ENCODE peak calls at places on chromosomes 1 and 21, in ten cellular contexts. O is lung, S is tibial nerve, A is foreskin fibroblast, B is transverse colon, U is uterus, T is Panc1, E is endothelial cell, D is ovary, I is cardiac fibroblast. G is an unnamed sample.

GRCh38 chr21:41233913-41234312 is 66.0 kb downstream of the BACE2 start:
- DNase-seq in D (no peak), I (no peak), S (no peak), O (no peak), B (no peak), A (no peak), U (no peak), E (no peak), T (no peak), G (no peak)

GRCh38 chr1:206925116-206925736 is 3.5 kb upstream of the FCMR start:
- DNase-seq in T (no peak), I (no peak), B (peak; percentile 81), S (no peak), E (no peak), D (no peak), O (peak; percentile 45), U (no peak), A (no peak), G (no peak)

GRCh38 chr1:62140666-62141065 is 54.0 kb upstream of the L1TD1 start:
- DNase-seq in D (no peak), I (no peak), O (no peak), A (no peak), E (no peak), U (no peak), B (no peak), S (no peak), T (no peak), G (no peak)

GRCh38 chr1:36133484-36133883 is 8.5 kb upstream of the COL8A2 start:
- DNase-seq in T (no peak), O (peak; percentile 50), S (no peak), A (peak; percentile 93), E (no peak), U (peak; percentile 83), I (peak; percentile 96), B (peak; percentile 92), D (peak; percentile 61), G (peak; percentile 70)

GRCh38 chr1:19289244-19289643 is 674 bp upstream of the AKR7A3 start:
- DNase-seq in A (no peak), T (no peak), B (no peak), E (no peak), S (no peak), D (no peak), I (no peak), O (no peak), U (no peak), G (no peak)

GRCh38 chr1:226764533-226764932 is 25.5 kb upstream of the ITPKB start:
- DNase-seq in B (no peak), O (no peak), T (no peak), A (no peak), U (no peak), D (no peak), S (no peak), I (no peak), E (no peak), G (no peak)

GRCh38 chr1:72115290-72115689 is 167.0 kb downstream of the NEGR1 start:
- DNase-seq in E (no peak), U (no peak), O (no peak), A (no peak), B (no peak), I (no peak), T (no peak), D (no peak), S (no peak), G (no peak)

GRCh38 chr1:116375165-116375883 is 2.3 kb downstream of the ATP1A1 start:
- DNase-seq in S (no peak), B (no peak), I (peak; percentile 47), D (no peak), A (no peak), E (no peak), T (no peak), O (no peak), U (no peak), G (no peak)

GRCh38 chr1:15345711-15346355 is 63.9 kb upstream of the EFHD2 start:
- DNase-seq in B (peak; percentile 67), D (no peak), T (no peak), S (peak; percentile 29), U (no peak), E (no peak), O (peak; percentile 59), A (no peak), I (no peak), G (no peak)

GRCh38 chr1:15958111-15958510 is 17.8 kb downstream of the ZBTB17 start:
- DNase-seq in B (no peak), E (no peak), A (no peak), S (peak; percentile 8), I (no peak), O (no peak), T (no peak), D (no peak), U (no peak), G (no peak)

GRCh38 chr1:201711101-201711597 is 117.8 kb upstream of the IPO9 start:
- DNase-seq in U (no peak), D (no peak), I (peak; percentile 38), A (no peak), E (no peak), B (no peak), S (no peak), O (no peak), T (no peak), G (no peak)

GRCh38 chr1:241817331-241817792 is 30.6 kb upstream of the EXO1 start:
- DNase-seq in U (no peak), B (no peak), E (no peak), S (no peak), O (no peak), D (no peak), T (no peak), A (peak; percentile 55), I (no peak), G (no peak)

GRCh38 chr1:115413621-115414020 is 75.6 kb upstream of the NGF start:
- DNase-seq in E (no peak), U (no peak), I (no peak), D (no peak), B (no peak), S (no peak), T (no peak), O (no peak), A (no peak), G (no peak)

GRCh38 chr1:90720137-90720636 is 3.1 kb upstream of the BARHL2 start:
- DNase-seq in I (no peak), E (no peak), U (no peak), T (no peak), O (no peak), D (no peak), A (no peak), S (no peak), B (no peak), G (no peak)

GRCh38 chr21:18725653-18726052 is 322.1 kb upstream of the TMPRSS15 start:
- DNase-seq in A (no peak), T (no peak), E (peak; percentile 15), B (no peak), I (no peak), D (no peak), O (no peak), U (no peak), S (no peak), G (no peak)
- TF ChIP-seq CTCF in A (no peak), T (no peak), E (peak; percentile 51), B (no peak), I (no peak), D (no peak), O (no peak), U (no peak), S (no peak), G (no peak)

GRCh38 chr1:40649592-40649930 is 15.9 kb downstream of the RIMS3 start:
- DNase-seq in U (no peak), O (no peak), T (no peak), I (no peak), B (no peak), E (no peak), D (no peak), A (no peak), S (no peak), G (no peak)

GRCh38 chr1:40651138-40651857 is 14.2 kb downstream of the RIMS3 start:
- DNase-seq in S (no peak), T (no peak), A (no peak), O (no peak), D (no peak), B (peak; percentile 75), U (no peak), I (no peak), E (no peak), G (no peak)

GRCh38 chr1:40652452-40652851 is 13.0 kb downstream of the RIMS3 start:
- DNase-seq in T (no peak), D (no peak), B (no peak), E (no peak), A (no peak), U (no peak), I (no peak), S (no peak), O (no peak), G (no peak)

GRCh38 chr1:40648928-40649591 is 16.4 kb downstream of the RIMS3 start:
- DNase-seq in O (no peak), I (no peak), T (no peak), S (no peak), U (no peak), B (no peak), A (no peak), D (no peak), E (no peak), G (no peak)

DNA sequence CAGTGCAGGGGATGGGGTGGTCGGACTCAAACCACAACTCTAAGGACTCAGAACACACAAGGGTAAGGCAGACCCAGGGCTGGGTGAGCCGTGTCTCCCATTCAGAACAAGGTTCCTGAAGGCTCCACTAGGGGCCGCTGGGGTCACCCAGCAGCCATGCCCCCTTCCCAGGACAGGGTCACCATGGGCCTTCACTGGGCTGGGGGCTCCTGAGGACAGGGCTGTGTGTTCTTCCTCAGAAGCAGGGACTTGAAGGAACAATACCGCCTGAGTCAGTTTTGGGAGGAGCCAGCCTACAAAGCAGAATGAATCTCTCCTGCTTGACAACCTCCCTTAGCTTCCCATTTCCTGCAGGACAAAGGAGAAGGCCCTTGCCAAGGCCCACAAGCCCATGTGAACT is 15.4 kb downstream of the RIMS3 start:
- DNase-seq in I (no peak), S (no peak), D (no peak), A (no peak), U (no peak), B (no peak), T (no peak), E (peak; percentile 51), O (no peak), G (no peak)
- TF ChIP-seq CTCF in I (peak; percentile 53), S (no peak), D (no peak), A (peak; percentile 19), U (no peak), B (no peak), T (peak; percentile 77), E (peak; percentile 31), O (no peak), G (no peak)

GRCh38 chr1:183648042-183648441 is 5.1 kb downstream of the APOBEC4 start:
- DNase-seq in T (no peak), D (no peak), S (no peak), B (no peak), E (no peak), I (no peak), O (no peak), U (no peak), A (no peak), G (no peak)
- TF ChIP-seq CTCF in T (no peak), D (no peak), S (no peak), B (no peak), E (no peak), I (no peak), O (no peak), U (no peak), A (no peak), G (no peak)

DNA sequence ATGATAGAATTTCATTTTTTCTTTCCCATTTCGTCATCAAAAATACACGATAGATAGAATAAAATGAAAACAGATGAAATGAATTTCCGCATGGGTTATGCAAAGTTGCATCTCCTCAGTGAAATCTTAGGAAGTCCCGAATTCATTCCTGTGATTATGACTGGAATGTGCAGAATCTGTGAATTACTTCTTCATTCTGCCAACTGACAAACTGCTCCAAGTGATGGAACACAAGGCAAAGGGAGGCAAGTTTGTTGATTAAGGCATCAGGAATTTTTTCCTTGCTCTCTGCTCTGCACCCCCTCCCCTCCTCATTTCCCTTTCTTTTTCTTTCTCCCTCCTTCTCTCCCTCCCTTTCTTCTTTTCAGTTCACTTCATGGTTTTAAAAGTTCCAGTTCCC is 37.0 kb upstream of the ADGRL4 start:
- DNase-seq in O (no peak), D (no peak), E (no peak), U (no peak), T (no peak), I (peak; percentile 74), B (no peak), S (no peak), A (peak; percentile 18), G (no peak)
- TF ChIP-seq CTCF in O (no peak), D (no peak), E (no peak), U (no peak), T (no peak), I (no peak), B (no peak), S (no peak), A (no peak), G (no peak)

G was measured in omental fat pad.